ENCODE peak calls at places on chromosomes 7 and 10, in eight cellular contexts. One of them, this sample, is unnamed.

GRCh38 chr10:103765981-103766380 is 89.4 kb downstream of the SH3PXD2A start:
- DNase-seq in epithelial cell of esophagus: no peak
- DNase-seq in activated CD8-positive, alpha-beta T cell treated with anti-CD3 and anti-CD28 coated beads for 36 hours: peak
- DNase-seq in OCI-LY7: peak
- DNase-seq in transverse colon: no peak
- DNase-seq in mucosa of descending colon: peak
- DNase-seq in AG04449: no peak
- DNase-seq in fibroblast of the aortic adventitia: no peak
- DNase-seq in this sample: no peak

GRCh38 chr7:108581655-108582491 is 12.2 kb downstream of the DNAJB9 start:
- DNase-seq in epithelial cell of esophagus: no peak
- DNase-seq in activated CD8-positive, alpha-beta T cell treated with anti-CD3 and anti-CD28 coated beads for 36 hours: no peak
- DNase-seq in OCI-LY7: no peak
- DNase-seq in transverse colon: no peak
- DNase-seq in mucosa of descending colon: no peak
- DNase-seq in AG04449: peak
- DNase-seq in fibroblast of the aortic adventitia: no peak
- DNase-seq in this sample: no peak

GRCh38 chr10:132345345-132345744 is 13.4 kb downstream of the LRRC27 start:
- DNase-seq in epithelial cell of esophagus: no peak
- DNase-seq in activated CD8-positive, alpha-beta T cell treated with anti-CD3 and anti-CD28 coated beads for 36 hours: no peak
- DNase-seq in OCI-LY7: no peak
- DNase-seq in transverse colon: no peak
- DNase-seq in mucosa of descending colon: no peak
- DNase-seq in AG04449: no peak
- DNase-seq in fibroblast of the aortic adventitia: no peak
- DNase-seq in this sample: no peak

GRCh38 chr7:92925876-92926696 is 89.7 kb upstream of the CDK6 start:
- DNase-seq in epithelial cell of esophagus: no peak
- DNase-seq in activated CD8-positive, alpha-beta T cell treated with anti-CD3 and anti-CD28 coated beads for 36 hours: peak
- DNase-seq in OCI-LY7: no peak
- DNase-seq in transverse colon: no peak
- DNase-seq in mucosa of descending colon: no peak
- DNase-seq in AG04449: no peak
- DNase-seq in fibroblast of the aortic adventitia: no peak
- DNase-seq in this sample: no peak

GRCh38 chr7:29449569-29450260 is 113.9 kb upstream of the PRR15 start:
- DNase-seq in epithelial cell of esophagus: peak
- DNase-seq in activated CD8-positive, alpha-beta T cell treated with anti-CD3 and anti-CD28 coated beads for 36 hours: no peak
- DNase-seq in OCI-LY7: no peak
- DNase-seq in transverse colon: no peak
- DNase-seq in mucosa of descending colon: no peak
- DNase-seq in AG04449: no peak
- DNase-seq in fibroblast of the aortic adventitia: no peak
- DNase-seq in this sample: no peak

GRCh38 chr7:35605760-35606159 is 89.2 kb downstream of the HERPUD2 start:
- DNase-seq in epithelial cell of esophagus: peak
- DNase-seq in activated CD8-positive, alpha-beta T cell treated with anti-CD3 and anti-CD28 coated beads for 36 hours: no peak
- DNase-seq in OCI-LY7: no peak
- DNase-seq in transverse colon: no peak
- DNase-seq in mucosa of descending colon: no peak
- DNase-seq in AG04449: peak
- DNase-seq in fibroblast of the aortic adventitia: peak
- DNase-seq in this sample: no peak

GRCh38 chr10:21526952-21527633 is 1.6 kb upstream of the SKIDA1 start:
- DNase-seq in epithelial cell of esophagus: peak
- DNase-seq in activated CD8-positive, alpha-beta T cell treated with anti-CD3 and anti-CD28 coated beads for 36 hours: peak
- DNase-seq in OCI-LY7: no peak
- DNase-seq in transverse colon: peak
- DNase-seq in mucosa of descending colon: peak
- DNase-seq in AG04449: no peak
- DNase-seq in fibroblast of the aortic adventitia: peak
- DNase-seq in this sample: no peak

GRCh38 chr7:151837285-151838042 is 39.5 kb downstream of the PRKAG2 start:
- DNase-seq in epithelial cell of esophagus: no peak
- DNase-seq in activated CD8-positive, alpha-beta T cell treated with anti-CD3 and anti-CD28 coated beads for 36 hours: no peak
- DNase-seq in OCI-LY7: no peak
- DNase-seq in transverse colon: no peak
- DNase-seq in mucosa of descending colon: peak
- DNase-seq in AG04449: no peak
- DNase-seq in fibroblast of the aortic adventitia: no peak
- DNase-seq in this sample: no peak

GRCh38 chr7:117862378-117862777 is 10.9 kb downstream of the CTTNBP2 start:
- DNase-seq in epithelial cell of esophagus: no peak
- DNase-seq in activated CD8-positive, alpha-beta T cell treated with anti-CD3 and anti-CD28 coated beads for 36 hours: no peak
- DNase-seq in OCI-LY7: no peak
- DNase-seq in transverse colon: no peak
- DNase-seq in mucosa of descending colon: no peak
- DNase-seq in AG04449: no peak
- DNase-seq in fibroblast of the aortic adventitia: no peak
- DNase-seq in this sample: no peak

GRCh38 chr7:110573862-110574528 is 516.9 kb upstream of the LRRN3 start:
- DNase-seq in epithelial cell of esophagus: peak
- DNase-seq in activated CD8-positive, alpha-beta T cell treated with anti-CD3 and anti-CD28 coated beads for 36 hours: no peak
- DNase-seq in OCI-LY7: no peak
- DNase-seq in transverse colon: no peak
- DNase-seq in mucosa of descending colon: no peak
- DNase-seq in AG04449: peak
- DNase-seq in fibroblast of the aortic adventitia: no peak
- DNase-seq in this sample: no peak

GRCh38 chr10:88472540-88472939 is 110.6 kb downstream of the RNLS start:
- DNase-seq in epithelial cell of esophagus: no peak
- DNase-seq in activated CD8-positive, alpha-beta T cell treated with anti-CD3 and anti-CD28 coated beads for 36 hours: no peak
- DNase-seq in OCI-LY7: no peak
- DNase-seq in transverse colon: no peak
- DNase-seq in mucosa of descending colon: no peak
- DNase-seq in AG04449: no peak
- DNase-seq in fibroblast of the aortic adventitia: no peak
- DNase-seq in this sample: no peak

GRCh38 chr7:85851571-85852193 is 664.8 kb upstream of the SEMA3D start:
- DNase-seq in epithelial cell of esophagus: peak
- DNase-seq in activated CD8-positive, alpha-beta T cell treated with anti-CD3 and anti-CD28 coated beads for 36 hours: no peak
- DNase-seq in OCI-LY7: peak
- DNase-seq in transverse colon: no peak
- DNase-seq in mucosa of descending colon: no peak
- DNase-seq in AG04449: peak
- DNase-seq in fibroblast of the aortic adventitia: peak
- DNase-seq in this sample: no peak

GRCh38 chr7:101164071-101164840 is 1.1 kb downstream of the VGF start:
- DNase-seq in epithelial cell of esophagus: peak
- DNase-seq in activated CD8-positive, alpha-beta T cell treated with anti-CD3 and anti-CD28 coated beads for 36 hours: no peak
- DNase-seq in OCI-LY7: no peak
- DNase-seq in transverse colon: no peak
- DNase-seq in mucosa of descending colon: no peak
- DNase-seq in AG04449: no peak
- DNase-seq in fibroblast of the aortic adventitia: peak
- DNase-seq in this sample: peak

GRCh38 chr7:22129166-22129565 is 183.5 kb upstream of the CDCA7L start:
- DNase-seq in epithelial cell of esophagus: no peak
- DNase-seq in activated CD8-positive, alpha-beta T cell treated with anti-CD3 and anti-CD28 coated beads for 36 hours: no peak
- DNase-seq in OCI-LY7: no peak
- DNase-seq in transverse colon: no peak
- DNase-seq in mucosa of descending colon: no peak
- DNase-seq in AG04449: no peak
- DNase-seq in fibroblast of the aortic adventitia: no peak
- DNase-seq in this sample: no peak

GRCh38 chr7:4744391-4745264 is 30.8 kb upstream of the AP5Z1 start:
- DNase-seq in epithelial cell of esophagus: peak
- DNase-seq in activated CD8-positive, alpha-beta T cell treated with anti-CD3 and anti-CD28 coated beads for 36 hours: peak
- DNase-seq in OCI-LY7: peak
- DNase-seq in transverse colon: peak
- DNase-seq in mucosa of descending colon: peak
- DNase-seq in AG04449: peak
- DNase-seq in fibroblast of the aortic adventitia: peak
- DNase-seq in this sample: peak

GRCh38 chr7:149713731-149714068 is 59.7 kb downstream of the ZNF467 start:
- DNase-seq in epithelial cell of esophagus: no peak
- DNase-seq in activated CD8-positive, alpha-beta T cell treated with anti-CD3 and anti-CD28 coated beads for 36 hours: no peak
- DNase-seq in OCI-LY7: no peak
- DNase-seq in transverse colon: no peak
- DNase-seq in mucosa of descending colon: no peak
- DNase-seq in AG04449: no peak
- DNase-seq in fibroblast of the aortic adventitia: no peak
- DNase-seq in this sample: peak

DNA sequence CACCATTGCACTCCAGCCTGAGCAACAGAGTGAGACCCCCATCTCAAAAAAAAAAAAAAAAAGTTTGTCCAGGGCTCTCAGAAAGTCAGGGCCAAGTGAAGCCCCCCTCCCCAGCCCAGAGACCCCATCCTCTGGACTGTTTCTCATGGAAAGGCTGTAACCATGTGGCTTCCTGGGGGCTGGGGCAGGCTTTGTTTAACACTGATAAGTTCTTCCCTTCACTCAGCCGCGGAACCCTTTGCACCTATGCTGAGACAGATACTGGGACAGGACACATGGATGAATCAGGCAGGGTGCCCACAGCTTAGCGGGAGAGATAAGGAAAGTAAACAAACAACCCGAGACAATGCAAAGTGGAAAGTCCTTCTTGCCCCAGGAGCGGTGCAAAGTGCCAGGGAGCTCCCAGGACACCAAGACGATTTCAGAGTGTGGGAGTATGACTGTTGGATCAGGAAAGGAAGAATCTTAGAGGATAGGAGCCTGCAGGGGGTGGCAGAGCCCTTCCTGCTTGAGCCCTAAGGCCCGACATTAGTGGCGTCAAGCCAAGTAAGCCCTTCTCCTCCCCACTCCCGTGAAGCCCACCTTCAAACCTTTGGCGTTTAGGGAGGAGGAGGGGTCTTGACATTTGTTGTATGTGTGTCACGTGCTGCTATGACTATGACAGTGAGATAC is 11.6 kb downstream of the MLXIPL start:
- DNase-seq in epithelial cell of esophagus: peak
- DNase-seq in activated CD8-positive, alpha-beta T cell treated with anti-CD3 and anti-CD28 coated beads for 36 hours: peak
- DNase-seq in OCI-LY7: no peak
- DNase-seq in transverse colon: peak
- DNase-seq in mucosa of descending colon: peak
- DNase-seq in AG04449: no peak
- DNase-seq in fibroblast of the aortic adventitia: peak
- DNase-seq in this sample: no peak
- TF ChIP-seq CTCF in epithelial cell of esophagus: peak
- TF ChIP-seq CTCF in activated CD8-positive, alpha-beta T cell treated with anti-CD3 and anti-CD28 coated beads for 36 hours: no peak
- TF ChIP-seq CTCF in OCI-LY7: no peak
- TF ChIP-seq CTCF in transverse colon: no peak
- TF ChIP-seq CTCF in mucosa of descending colon: no peak
- TF ChIP-seq CTCF in AG04449: no peak
- TF ChIP-seq CTCF in fibroblast of the aortic adventitia: peak
- TF ChIP-seq CTCF in this sample: peak

GRCh38 chr10:34102917-34103506 is 712.1 kb downstream of the PARD3 start:
- DNase-seq in epithelial cell of esophagus: no peak
- DNase-seq in activated CD8-positive, alpha-beta T cell treated with anti-CD3 and anti-CD28 coated beads for 36 hours: no peak
- DNase-seq in OCI-LY7: no peak
- DNase-seq in transverse colon: no peak
- DNase-seq in mucosa of descending colon: no peak
- DNase-seq in AG04449: peak
- DNase-seq in fibroblast of the aortic adventitia: peak
- DNase-seq in this sample: peak

GRCh38 chr10:34101001-34101400 is 714.1 kb downstream of the PARD3 start:
- DNase-seq in epithelial cell of esophagus: no peak
- DNase-seq in activated CD8-positive, alpha-beta T cell treated with anti-CD3 and anti-CD28 coated beads for 36 hours: no peak
- DNase-seq in OCI-LY7: no peak
- DNase-seq in transverse colon: no peak
- DNase-seq in mucosa of descending colon: no peak
- DNase-seq in AG04449: no peak
- DNase-seq in fibroblast of the aortic adventitia: no peak
- DNase-seq in this sample: no peak

GRCh38 chr10:34102237-34102673 is 712.8 kb downstream of the PARD3 start:
- DNase-seq in epithelial cell of esophagus: peak
- DNase-seq in activated CD8-positive, alpha-beta T cell treated with anti-CD3 and anti-CD28 coated beads for 36 hours: no peak
- DNase-seq in OCI-LY7: no peak
- DNase-seq in transverse colon: peak
- DNase-seq in mucosa of descending colon: peak
- DNase-seq in AG04449: no peak
- DNase-seq in fibroblast of the aortic adventitia: peak
- DNase-seq in this sample: peak

GRCh38 chr10:34097682-34098081 is 717.4 kb downstream of the PARD3 start:
- DNase-seq in epithelial cell of esophagus: no peak
- DNase-seq in activated CD8-positive, alpha-beta T cell treated with anti-CD3 and anti-CD28 coated beads for 36 hours: no peak
- DNase-seq in OCI-LY7: no peak
- DNase-seq in transverse colon: no peak
- DNase-seq in mucosa of descending colon: no peak
- DNase-seq in AG04449: no peak
- DNase-seq in fibroblast of the aortic adventitia: no peak
- DNase-seq in this sample: no peak

GRCh38 chr10:34098817-34099567 is 716.1 kb downstream of the PARD3 start:
- DNase-seq in epithelial cell of esophagus: no peak
- DNase-seq in activated CD8-positive, alpha-beta T cell treated with anti-CD3 and anti-CD28 coated beads for 36 hours: no peak
- DNase-seq in OCI-LY7: no peak
- DNase-seq in transverse colon: no peak
- DNase-seq in mucosa of descending colon: no peak
- DNase-seq in AG04449: no peak
- DNase-seq in fibroblast of the aortic adventitia: no peak
- DNase-seq in this sample: no peak
- TF ChIP-seq CTCF in epithelial cell of esophagus: no peak
- TF ChIP-seq CTCF in activated CD8-positive, alpha-beta T cell treated with anti-CD3 and anti-CD28 coated beads for 36 hours: no peak
- TF ChIP-seq CTCF in OCI-LY7: no peak
- TF ChIP-seq CTCF in transverse colon: no peak
- TF ChIP-seq CTCF in mucosa of descending colon: no peak
- TF ChIP-seq CTCF in AG04449: no peak
- TF ChIP-seq CTCF in fibroblast of the aortic adventitia: no peak
- TF ChIP-seq CTCF in this sample: no peak

GRCh38 chr7:137628211-137628610 is 218.6 kb downstream of the DGKI start:
- DNase-seq in epithelial cell of esophagus: no peak
- DNase-seq in activated CD8-positive, alpha-beta T cell treated with anti-CD3 and anti-CD28 coated beads for 36 hours: no peak
- DNase-seq in OCI-LY7: no peak
- DNase-seq in transverse colon: no peak
- DNase-seq in mucosa of descending colon: no peak
- DNase-seq in AG04449: no peak
- DNase-seq in fibroblast of the aortic adventitia: peak
- DNase-seq in this sample: no peak

GRCh38 chr7:137626469-137627067 is 220.2 kb downstream of the DGKI start:
- DNase-seq in epithelial cell of esophagus: peak
- DNase-seq in activated CD8-positive, alpha-beta T cell treated with anti-CD3 and anti-CD28 coated beads for 36 hours: peak
- DNase-seq in OCI-LY7: peak
- DNase-seq in transverse colon: peak
- DNase-seq in mucosa of descending colon: peak
- DNase-seq in AG04449: no peak
- DNase-seq in fibroblast of the aortic adventitia: peak
- DNase-seq in this sample: no peak

DNA sequence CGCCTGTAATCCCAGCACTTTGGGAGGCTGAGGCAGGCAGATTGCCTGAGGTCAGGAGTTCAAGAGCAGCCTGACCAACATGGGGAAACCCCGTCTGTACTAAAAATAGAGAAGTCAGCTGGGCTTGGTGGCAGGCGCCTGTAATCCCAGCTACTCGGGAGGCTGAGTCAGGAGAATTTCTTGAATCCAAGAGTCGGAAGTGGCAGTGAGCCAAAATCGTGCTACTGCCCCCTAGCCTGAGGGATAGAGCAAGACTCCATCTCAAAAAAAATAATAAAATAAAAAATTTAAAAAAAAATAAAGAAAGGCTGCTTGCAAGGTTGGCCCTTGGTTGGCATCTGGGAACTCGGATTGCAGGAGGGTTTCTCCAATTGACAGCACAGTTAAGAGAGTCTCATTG is 221.6 kb downstream of the DGKI start:
- DNase-seq in epithelial cell of esophagus: peak
- DNase-seq in activated CD8-positive, alpha-beta T cell treated with anti-CD3 and anti-CD28 coated beads for 36 hours: no peak
- DNase-seq in OCI-LY7: no peak
- DNase-seq in transverse colon: no peak
- DNase-seq in mucosa of descending colon: no peak
- DNase-seq in AG04449: no peak
- DNase-seq in fibroblast of the aortic adventitia: no peak
- DNase-seq in this sample: no peak
- TF ChIP-seq CTCF in epithelial cell of esophagus: no peak
- TF ChIP-seq CTCF in activated CD8-positive, alpha-beta T cell treated with anti-CD3 and anti-CD28 coated beads for 36 hours: no peak
- TF ChIP-seq CTCF in OCI-LY7: no peak
- TF ChIP-seq CTCF in transverse colon: no peak
- TF ChIP-seq CTCF in mucosa of descending colon: no peak
- TF ChIP-seq CTCF in AG04449: no peak
- TF ChIP-seq CTCF in fibroblast of the aortic adventitia: no peak
- TF ChIP-seq CTCF in this sample: no peak

GRCh38 chr7:119377-120163 is 72.8 kb upstream of the FAM20C start:
- DNase-seq in epithelial cell of esophagus: no peak
- DNase-seq in activated CD8-positive, alpha-beta T cell treated with anti-CD3 and anti-CD28 coated beads for 36 hours: no peak
- DNase-seq in OCI-LY7: no peak
- DNase-seq in transverse colon: peak
- DNase-seq in mucosa of descending colon: no peak
- DNase-seq in AG04449: no peak
- DNase-seq in fibroblast of the aortic adventitia: no peak
- DNase-seq in this sample: peak
- TF ChIP-seq CTCF in epithelial cell of esophagus: no peak
- TF ChIP-seq CTCF in activated CD8-positive, alpha-beta T cell treated with anti-CD3 and anti-CD28 coated beads for 36 hours: no peak
- TF ChIP-seq CTCF in OCI-LY7: no peak
- TF ChIP-seq CTCF in transverse colon: no peak
- TF ChIP-seq CTCF in mucosa of descending colon: no peak
- TF ChIP-seq CTCF in AG04449: no peak
- TF ChIP-seq CTCF in fibroblast of the aortic adventitia: no peak
- TF ChIP-seq CTCF in this sample: no peak

This sample was measured in osteocyte.